ENCODE peak calls at places on chromosomes 16 and 17, in five cellular contexts. T is left ventricle myocardium superior; N is amygdala; B is germinal center; C is activated CD4-positive, alpha-beta T cell treated with anti-CD3 and anti-CD28 coated beads, Interleukin-2, amount 50 U/mL, for 1 hour. S is an unnamed sample.

GRCh38 chr16:73019456-73020362 is 28.2 kb downstream of the ZFHX3 start:
- DNase-seq in B (no peak), N (no peak), C (no peak), T (no peak), S (no peak)

GRCh38 chr17:44216173-44216572 is 3.3 kb downstream of the UBTF start:
- DNase-seq in C (peak), T (no peak), B (peak), N (no peak), S (no peak)

GRCh38 chr17:16470302-16470701 is 21.7 kb downstream of the LRRC75A start:
- DNase-seq in B (no peak), T (no peak), C (no peak), N (peak), S (no peak)

GRCh38 chr16:2082171-2082982 is 34.6 kb downstream of the TSC2 start:
- DNase-seq in N (no peak), C (no peak), B (no peak), T (peak), S (peak)

GRCh38 chr17:17152385-17152784 is 53.7 kb downstream of the PLD6 start:
- DNase-seq in T (peak), N (peak), C (no peak), B (no peak), S (peak)

GRCh38 chr17:77974396-77974795 is 15.9 kb downstream of the TNRC6C start:
- DNase-seq in N (no peak), B (no peak), T (no peak), C (no peak), S (no peak)

GRCh38 chr17:41144846-41145245 is 4.5 kb upstream of the KRTAP4-6 start:
- DNase-seq in T (no peak), N (no peak), C (no peak), B (no peak), S (no peak)

GRCh38 chr16:48511716-48512115 is 98.3 kb downstream of the N4BP1 start:
- DNase-seq in T (no peak), B (no peak), C (no peak), N (no peak), S (no peak)

GRCh38 chr16:70635356-70636016 is 10.9 kb upstream of the IL34 start:
- DNase-seq in C (no peak), N (no peak), T (no peak), B (no peak), S (no peak)

GRCh38 chr17:45719335-45720071 is 64.6 kb upstream of the CRHR1 start:
- DNase-seq in C (no peak), N (peak), T (no peak), B (no peak), S (no peak)

GRCh38 chr17:51435641-51436091 is 175.3 kb downstream of the UTP18 start:
- DNase-seq in C (peak), T (peak), N (peak), B (peak), S (no peak)

GRCh38 chr17:65057520-65058075 is 1.1 kb upstream of the GNA13 start:
- DNase-seq in C (no peak), B (no peak), N (no peak), T (peak), S (no peak)

GRCh38 chr16:28821874-28822519 is 802 bp upstream of the ATXN2L start:
- DNase-seq in T (no peak), B (no peak), C (no peak), N (no peak), S (no peak)

GRCh38 chr16:49441366-49441780 is 67.8 kb downstream of the C16orf78 start:
- DNase-seq in N (no peak), B (peak), C (peak), T (peak), S (peak)

GRCh38 chr17:48644910-48645557 is 18.9 kb upstream of the HOXB9 start:
- DNase-seq in N (no peak), B (no peak), T (no peak), C (no peak), S (no peak)

S was measured in heart left ventricle.